ENCODE peak calls at places on chromosomes 3 and 15, in eight cellular contexts. U is RWPE2; L is mammary epithelial cell; K is psoas muscle; W is fibroblast of lung; Y is breast epithelium; E is endothelial cell of umbilical vein; G is CD8-positive, alpha-beta T cell. F is an unnamed sample.

GRCh38 chr15:40456299-40456712 is 14.5 kb upstream of the CHST14 start:
- DNase-seq in E (no peak), U (no peak), G (no peak), L (peak; percentile 74), K (peak; percentile 46), W (no peak), Y (peak; percentile 73), F (no peak)

GRCh38 chr15:51982013-51982769 is 10.6 kb upstream of the LEO1 start:
- DNase-seq in L (peak; percentile 76), W (peak; percentile 69), K (peak; percentile 25), U (no peak), G (peak; percentile 5), E (peak; percentile 94), Y (no peak), F (no peak)

GRCh38 chr3:125431912-125432587 is 56.9 kb upstream of the ZNF148 start:
- DNase-seq in K (no peak), Y (no peak), U (no peak), G (no peak), L (no peak), E (no peak), W (peak; percentile 35), F (no peak)

GRCh38 chr15:65089206-65089824 is 12.8 kb downstream of the KBTBD13 start:
- DNase-seq in W (no peak), L (no peak), K (no peak), Y (no peak), G (no peak), U (no peak), E (no peak), F (no peak)

GRCh38 chr3:126483321-126483761 is 7.7 kb upstream of the ZXDC start:
- DNase-seq in U (no peak), E (no peak), Y (no peak), W (no peak), G (no peak), L (no peak), K (no peak), F (no peak)

GRCh38 chr3:196997311-196997710 is 28.7 kb upstream of the PIGZ start:
- DNase-seq in L (no peak), K (no peak), G (no peak), Y (no peak), W (no peak), U (no peak), E (no peak), F (no peak)

GRCh38 chr3:48686538-48687219 is 964 bp upstream of the NCKIPSD start:
- DNase-seq in L (no peak), K (no peak), W (no peak), G (no peak), Y (no peak), U (no peak), E (no peak), F (no peak)

GRCh38 chr15:58840048-58840447 is 68.9 kb downstream of the MINDY2 start:
- DNase-seq in G (no peak), U (no peak), Y (no peak), W (peak; percentile 45), L (peak; percentile 59), K (no peak), E (peak; percentile 31), F (no peak)

DNA sequence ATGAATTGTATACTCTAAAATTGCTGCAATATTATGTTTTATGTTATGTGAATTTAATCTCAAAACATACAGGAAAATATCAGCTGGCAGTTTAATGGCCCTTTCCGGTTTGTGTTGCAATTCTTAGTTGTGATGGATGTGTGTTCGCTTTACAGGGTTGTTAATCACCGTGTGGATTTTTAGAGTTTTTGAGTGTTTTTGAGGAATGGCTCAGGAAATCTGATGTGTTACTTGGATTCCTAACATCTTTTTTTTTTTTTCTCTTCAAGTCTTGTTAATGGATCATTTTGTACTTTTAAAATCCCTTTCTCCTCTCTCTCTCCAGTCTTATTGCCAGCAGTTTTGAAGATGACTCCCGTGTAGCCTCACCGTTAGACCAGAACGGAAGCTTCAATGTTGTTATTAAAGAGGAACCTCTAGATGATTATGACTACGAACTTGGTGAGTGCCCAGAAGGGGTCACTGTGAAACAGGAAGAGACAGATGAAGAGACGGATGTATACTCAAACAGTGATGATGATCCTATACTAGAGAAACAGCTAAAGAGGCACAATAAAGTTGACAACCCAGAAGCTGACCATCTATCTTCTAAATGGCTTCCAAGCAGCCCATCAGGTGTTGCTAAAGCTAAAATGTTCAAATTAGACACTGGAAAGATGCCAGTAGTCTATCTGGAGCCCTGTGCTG is 35.7 kb downstream of the MGA start:
- DNase-seq in E (peak; percentile 77), U (no peak), K (no peak), L (peak; percentile 6), G (peak; percentile 7), W (peak; percentile 23), Y (no peak), F (no peak)
- H3K4me3 ChIP-seq in E (no peak overlapping the region), U (no peak overlapping the region), K (no peak overlapping the region), L (no peak overlapping the region), G (no peak overlapping the region), W (peak overlapping the region; percentile 23), Y (no peak overlapping the region), F (no peak overlapping the region)

DNA sequence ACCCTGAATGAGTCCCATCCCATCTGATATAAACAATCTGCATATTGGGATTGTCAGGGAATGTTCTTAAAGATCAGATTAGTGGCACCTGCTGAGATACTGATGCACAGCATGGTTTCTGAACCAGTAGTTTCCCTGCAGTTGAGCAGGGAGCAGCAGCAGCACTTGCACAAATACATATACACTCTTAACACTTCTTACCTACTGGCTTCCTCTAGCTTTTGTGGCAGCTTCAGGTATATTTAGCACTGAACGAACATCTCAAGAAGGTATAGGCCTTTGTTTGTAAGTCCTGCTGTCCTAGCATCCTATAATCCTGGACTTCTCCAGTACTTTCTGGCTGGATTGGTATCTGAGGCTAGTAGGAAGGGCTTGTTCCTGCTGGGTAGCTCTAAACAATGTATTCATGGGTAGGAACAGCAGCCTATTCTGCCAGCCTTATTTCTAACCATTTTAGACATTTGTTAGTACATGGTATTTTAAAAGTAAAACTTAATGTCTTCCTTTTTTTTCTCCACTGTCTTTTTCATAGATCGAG is 4.5 kb downstream of the B2M start:
- DNase-seq in E (no peak), W (no peak), L (no peak), Y (no peak), U (no peak), G (no peak), K (no peak), F (no peak)
- H3K4me1 ChIP-seq in E (no peaks in the 10 kb centered on the region), W (peaks cover 2% of the 10 kb centered on the region), L (peaks cover 7% of the 10 kb centered on the region), Y (no peaks in the 10 kb centered on the region), U (peaks cover 6% of the 10 kb centered on the region), G (peaks cover 60% of the 10 kb centered on the region), K (peaks cover 4% of the 10 kb centered on the region), F (peaks cover 24% of the 10 kb centered on the region)

GRCh38 chr15:80764535-80764934 is 14.6 kb upstream of the CEMIP start:
- DNase-seq in L (no peak), K (no peak), G (no peak), U (no peak), Y (no peak), W (no peak), E (no peak), F (no peak)
- TF ChIP-seq CTCF in L (no peak), K (no peak), G (no peak), U (no peak), Y (no peak), W (no peak), E (no peak), F (no peak)

GRCh38 chr3:15097889-15098288 is 1.1 kb downstream of the RBSN start:
- DNase-seq in U (no peak), Y (no peak), L (peak; percentile 31), G (no peak), K (no peak), E (no peak), W (peak; percentile 64), F (no peak)
- H3K4me3 ChIP-seq in U (peak overlapping the region; percentile 62), Y (peak overlapping the region; percentile 96), L (peak overlapping the region; percentile 95), G (peak overlapping the region; percentile 71), K (peak overlapping the region; percentile 88), E (peak overlapping the region; percentile 98), W (peak overlapping the region; percentile 98), F (peak overlapping the region; percentile 91)

GRCh38 chr3:112376413-112376812 is 43.5 kb downstream of the CD200 start:
- DNase-seq in W (peak; percentile 39), Y (no peak), G (no peak), L (no peak), E (peak; percentile 31), K (no peak), U (no peak), F (no peak)

GRCh38 chr3:112373476-112373875 is 40.5 kb downstream of the CD200 start:
- DNase-seq in U (no peak), W (no peak), L (no peak), G (no peak), K (no peak), Y (no peak), E (no peak), F (no peak)

GRCh38 chr3:112374334-112374734 is 41.4 kb downstream of the CD200 start:
- DNase-seq in K (no peak), U (no peak), E (peak; percentile 46), G (no peak), Y (no peak), W (peak; percentile 58), L (peak; percentile 36), F (no peak)

GRCh38 chr3:112373924-112374323 is 41.0 kb downstream of the CD200 start:
- DNase-seq in L (no peak), K (no peak), W (no peak), E (no peak), U (no peak), Y (no peak), G (no peak), F (no peak)

GRCh38 chr3:112375117-112375516 is 42.2 kb downstream of the CD200 start:
- DNase-seq in E (no peak), L (no peak), K (no peak), U (no peak), G (no peak), Y (no peak), W (no peak), F (no peak)
- H3K4me1 ChIP-seq in E (peaks cover 20% of the 10 kb centered on the region), L (peaks cover 28% of the 10 kb centered on the region), K (no peaks in the 10 kb centered on the region), U (peaks cover 27% of the 10 kb centered on the region), G (peaks cover 6% of the 10 kb centered on the region), Y (no peaks in the 10 kb centered on the region), W (no peaks in the 10 kb centered on the region), F (no peaks in the 10 kb centered on the region)

DNA sequence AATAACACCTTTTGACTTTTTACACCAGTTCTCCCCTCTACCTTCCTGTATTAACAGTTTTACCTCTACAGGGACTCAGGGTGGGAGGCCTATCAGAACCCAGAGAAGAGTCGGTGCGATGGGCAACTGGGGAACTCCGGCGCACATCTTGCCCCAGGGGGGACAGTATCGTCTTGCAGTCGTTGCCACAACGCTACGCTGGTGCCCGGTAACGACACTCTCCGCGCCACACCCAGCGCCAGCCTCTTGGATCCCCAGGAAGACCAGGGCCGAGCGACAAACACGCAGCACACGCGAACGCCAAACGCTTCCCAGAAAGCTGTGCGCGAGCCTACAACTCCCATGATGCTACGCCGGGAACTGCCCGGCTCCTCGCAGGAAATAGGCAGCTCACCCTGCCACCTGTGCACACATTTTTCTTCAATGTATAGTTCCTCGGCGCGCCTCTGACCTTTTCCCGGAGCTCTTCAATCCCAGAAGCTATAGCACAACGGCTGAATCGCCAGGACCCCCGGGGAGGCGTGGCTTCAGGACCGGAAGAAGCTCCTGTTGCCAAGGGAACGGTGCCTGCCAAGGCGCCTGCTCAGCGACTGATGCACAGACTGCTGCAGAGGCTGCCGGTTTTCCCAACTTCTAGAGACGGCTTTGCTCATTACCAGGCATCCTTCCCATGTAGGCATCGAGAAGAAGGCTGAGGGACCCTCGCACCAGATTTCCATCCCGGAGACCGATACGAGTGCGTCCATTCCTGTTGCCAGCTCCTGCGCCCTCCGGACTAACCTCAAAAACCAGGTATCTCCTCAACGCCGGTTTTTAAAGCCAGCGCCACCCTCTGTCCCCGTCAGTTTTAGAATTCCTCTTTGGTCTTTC is at the start of gene ARL6:
- DNase-seq in K (peak; percentile 82), L (peak; percentile 84), U (peak; percentile 79), W (peak; percentile 88), G (peak; percentile 66), E (peak; percentile 87), Y (peak; percentile 55), F (peak; percentile 34)
- TF ChIP-seq CTCF in K (no peak), L (peak; percentile 22), U (peak; percentile 28), W (peak; percentile 27), G (no peak), E (no peak), Y (no peak), F (no peak)

GRCh38 chr15:89400121-89400996 is 65.7 kb upstream of the POLG start:
- DNase-seq in L (no peak), U (no peak), E (no peak), K (no peak), Y (no peak), W (no peak), G (no peak), F (no peak)
- H3K4me3 ChIP-seq in L (no peak overlapping the region), U (peak overlapping the region; percentile 16), E (no peak overlapping the region), K (peak overlapping the region; percentile 56), Y (no peak overlapping the region), W (no peak overlapping the region), G (peak overlapping the region; percentile 64), F (peak overlapping the region; percentile 62)